ENCODE peak calls at places on chromosomes 2 and 18, in seven cellular contexts. One of them, this sample, is unnamed. For H3K4me1, the result is how much of the 10 kb centered on the place peaks cover.

GRCh38 chr2:118047273-118047898 is 33.5 kb upstream of the CCDC93 start:
- DNase-seq in transverse colon: no peak
- DNase-seq in CD8-positive, alpha-beta T cell: no peak
- DNase-seq in HepG2: no peak
- DNase-seq in gastrocnemius medialis: no peak
- DNase-seq in keratinocyte: no peak
- DNase-seq in psoas muscle: no peak
- DNase-seq in this sample: no peak

GRCh38 chr2:184767059-184767458 is 168.7 kb downstream of the ZNF804A start:
- DNase-seq in transverse colon: no peak
- DNase-seq in CD8-positive, alpha-beta T cell: no peak
- DNase-seq in HepG2: no peak
- DNase-seq in gastrocnemius medialis: no peak
- DNase-seq in keratinocyte: no peak
- DNase-seq in psoas muscle: no peak
- DNase-seq in this sample: no peak

GRCh38 chr18:46393230-46393629 is 263.8 kb downstream of the LOXHD1 start:
- DNase-seq in transverse colon: no peak
- DNase-seq in CD8-positive, alpha-beta T cell: no peak
- DNase-seq in HepG2: no peak
- DNase-seq in gastrocnemius medialis: no peak
- DNase-seq in keratinocyte: no peak
- DNase-seq in psoas muscle: no peak
- DNase-seq in this sample: no peak

GRCh38 chr2:54261537-54261936 is 5.5 kb upstream of the TSPYL6 start:
- DNase-seq in transverse colon: no peak
- DNase-seq in CD8-positive, alpha-beta T cell: no peak
- DNase-seq in HepG2: peak
- DNase-seq in gastrocnemius medialis: no peak
- DNase-seq in keratinocyte: no peak
- DNase-seq in psoas muscle: no peak
- DNase-seq in this sample: no peak

GRCh38 chr2:152050345-152050744 is 48.5 kb downstream of the CACNB4 start:
- DNase-seq in transverse colon: no peak
- DNase-seq in CD8-positive, alpha-beta T cell: no peak
- DNase-seq in HepG2: no peak
- DNase-seq in gastrocnemius medialis: no peak
- DNase-seq in keratinocyte: no peak
- DNase-seq in psoas muscle: no peak
- DNase-seq in this sample: no peak

GRCh38 chr2:190781604-190782198 is 98.9 kb upstream of the GLS start:
- DNase-seq in transverse colon: peak
- DNase-seq in CD8-positive, alpha-beta T cell: peak
- DNase-seq in HepG2: peak
- DNase-seq in gastrocnemius medialis: no peak
- DNase-seq in keratinocyte: no peak
- DNase-seq in psoas muscle: no peak
- DNase-seq in this sample: no peak

GRCh38 chr2:66436546-66436945 is 1.6 kb downstream of the MEIS1 start:
- DNase-seq in transverse colon: no peak
- DNase-seq in CD8-positive, alpha-beta T cell: no peak
- DNase-seq in HepG2: no peak
- DNase-seq in gastrocnemius medialis: no peak
- DNase-seq in keratinocyte: no peak
- DNase-seq in psoas muscle: no peak
- DNase-seq in this sample: no peak

GRCh38 chr2:226983891-226984290 is 148.0 kb downstream of the RHBDD1 start:
- DNase-seq in transverse colon: no peak
- DNase-seq in CD8-positive, alpha-beta T cell: no peak
- DNase-seq in HepG2: no peak
- DNase-seq in gastrocnemius medialis: no peak
- DNase-seq in keratinocyte: no peak
- DNase-seq in psoas muscle: no peak
- DNase-seq in this sample: no peak

GRCh38 chr18:53534695-53535094 is 689.8 kb downstream of the MBD2 start:
- DNase-seq in transverse colon: no peak
- DNase-seq in CD8-positive, alpha-beta T cell: no peak
- DNase-seq in HepG2: no peak
- DNase-seq in gastrocnemius medialis: no peak
- DNase-seq in keratinocyte: no peak
- DNase-seq in psoas muscle: no peak
- DNase-seq in this sample: no peak

GRCh38 chr2:142876423-142876822 is 1.0 kb upstream of the KYNU start:
- DNase-seq in transverse colon: no peak
- DNase-seq in CD8-positive, alpha-beta T cell: no peak
- DNase-seq in HepG2: no peak
- DNase-seq in gastrocnemius medialis: no peak
- DNase-seq in keratinocyte: no peak
- DNase-seq in psoas muscle: no peak
- DNase-seq in this sample: no peak

GRCh38 chr2:73859721-73860586 is 31.2 kb downstream of the STAMBP start:
- DNase-seq in transverse colon: no peak
- DNase-seq in CD8-positive, alpha-beta T cell: no peak
- DNase-seq in HepG2: peak
- DNase-seq in gastrocnemius medialis: no peak
- DNase-seq in keratinocyte: peak
- DNase-seq in psoas muscle: no peak
- DNase-seq in this sample: no peak

GRCh38 chr2:177772529-177772928 is 300.0 kb downstream of the PDE11A start:
- DNase-seq in transverse colon: no peak
- DNase-seq in CD8-positive, alpha-beta T cell: no peak
- DNase-seq in HepG2: peak
- DNase-seq in gastrocnemius medialis: no peak
- DNase-seq in keratinocyte: no peak
- DNase-seq in psoas muscle: no peak
- DNase-seq in this sample: no peak

GRCh38 chr18:73690222-73690621 is 457.4 kb downstream of the FBXO15 start:
- DNase-seq in transverse colon: no peak
- DNase-seq in CD8-positive, alpha-beta T cell: no peak
- DNase-seq in HepG2: no peak
- DNase-seq in gastrocnemius medialis: no peak
- DNase-seq in keratinocyte: no peak
- DNase-seq in psoas muscle: no peak
- DNase-seq in this sample: no peak

GRCh38 chr2:146602856-146603255 is 1242.0 kb upstream of the ACVR2A start:
- DNase-seq in transverse colon: no peak
- DNase-seq in CD8-positive, alpha-beta T cell: no peak
- DNase-seq in HepG2: no peak
- DNase-seq in gastrocnemius medialis: no peak
- DNase-seq in keratinocyte: no peak
- DNase-seq in psoas muscle: no peak
- DNase-seq in this sample: no peak

GRCh38 chr2:234306426-234307173 is 190.3 kb downstream of the ARL4C start:
- DNase-seq in transverse colon: no peak
- DNase-seq in CD8-positive, alpha-beta T cell: no peak
- DNase-seq in HepG2: no peak
- DNase-seq in gastrocnemius medialis: no peak
- DNase-seq in keratinocyte: peak
- DNase-seq in psoas muscle: no peak
- DNase-seq in this sample: no peak

GRCh38 chr2:7097353-7097895 is 180.2 kb downstream of the RNF144A start:
- DNase-seq in transverse colon: peak
- DNase-seq in CD8-positive, alpha-beta T cell: peak
- DNase-seq in HepG2: peak
- DNase-seq in gastrocnemius medialis: peak
- DNase-seq in keratinocyte: no peak
- DNase-seq in psoas muscle: peak
- DNase-seq in this sample: peak

GRCh38 chr2:241796209-241796608 is 12.8 kb upstream of the NEU4 start:
- DNase-seq in transverse colon: no peak
- DNase-seq in CD8-positive, alpha-beta T cell: peak
- DNase-seq in HepG2: no peak
- DNase-seq in gastrocnemius medialis: no peak
- DNase-seq in keratinocyte: no peak
- DNase-seq in psoas muscle: no peak
- DNase-seq in this sample: peak

GRCh38 chr2:233273120-233273519 is 21.6 kb downstream of the ATG16L1 start:
- DNase-seq in transverse colon: no peak
- DNase-seq in CD8-positive, alpha-beta T cell: no peak
- DNase-seq in HepG2: no peak
- DNase-seq in gastrocnemius medialis: no peak
- DNase-seq in keratinocyte: no peak
- DNase-seq in psoas muscle: no peak
- DNase-seq in this sample: no peak

GRCh38 chr18:50045126-50045525 is 149.8 kb downstream of the MYO5B start:
- DNase-seq in transverse colon: no peak
- DNase-seq in CD8-positive, alpha-beta T cell: no peak
- DNase-seq in HepG2: no peak
- DNase-seq in gastrocnemius medialis: no peak
- DNase-seq in keratinocyte: no peak
- DNase-seq in psoas muscle: no peak
- DNase-seq in this sample: no peak

GRCh38 chr2:175039031-175039430 is 33.9 kb upstream of the CHN1 start:
- DNase-seq in transverse colon: no peak
- DNase-seq in CD8-positive, alpha-beta T cell: no peak
- DNase-seq in HepG2: peak
- DNase-seq in gastrocnemius medialis: no peak
- DNase-seq in keratinocyte: no peak
- DNase-seq in psoas muscle: no peak
- DNase-seq in this sample: no peak

GRCh38 chr18:50917021-50917420 is 38.1 kb downstream of the ME2 start:
- DNase-seq in transverse colon: no peak
- DNase-seq in CD8-positive, alpha-beta T cell: no peak
- DNase-seq in HepG2: no peak
- DNase-seq in gastrocnemius medialis: no peak
- DNase-seq in keratinocyte: no peak
- DNase-seq in psoas muscle: no peak
- DNase-seq in this sample: no peak

GRCh38 chr2:16318051-16318450 is 347.6 kb downstream of the CYRIA start:
- DNase-seq in transverse colon: no peak
- DNase-seq in CD8-positive, alpha-beta T cell: no peak
- DNase-seq in HepG2: no peak
- DNase-seq in gastrocnemius medialis: no peak
- DNase-seq in keratinocyte: no peak
- DNase-seq in psoas muscle: no peak
- DNase-seq in this sample: no peak

GRCh38 chr2:46966576-46966975 is 51.0 kb upstream of the MCFD2 start:
- DNase-seq in transverse colon: no peak
- DNase-seq in CD8-positive, alpha-beta T cell: no peak
- DNase-seq in HepG2: no peak
- DNase-seq in gastrocnemius medialis: no peak
- DNase-seq in keratinocyte: no peak
- DNase-seq in psoas muscle: no peak
- DNase-seq in this sample: no peak

GRCh38 chr2:28406276-28407096 is 13.8 kb downstream of the FOSL2 start:
- DNase-seq in transverse colon: peak
- DNase-seq in CD8-positive, alpha-beta T cell: peak
- DNase-seq in HepG2: no peak
- DNase-seq in gastrocnemius medialis: no peak
- DNase-seq in keratinocyte: peak
- DNase-seq in psoas muscle: peak
- DNase-seq in this sample: no peak

GRCh38 chr2:149155181-149155580 is 116.7 kb downstream of the LYPD6B start:
- DNase-seq in transverse colon: no peak
- DNase-seq in CD8-positive, alpha-beta T cell: no peak
- DNase-seq in HepG2: no peak
- DNase-seq in gastrocnemius medialis: no peak
- DNase-seq in keratinocyte: no peak
- DNase-seq in psoas muscle: no peak
- DNase-seq in this sample: no peak

GRCh38 chr18:55024568-55024967 is 65.3 kb upstream of the CCDC68 start:
- DNase-seq in transverse colon: no peak
- DNase-seq in CD8-positive, alpha-beta T cell: no peak
- DNase-seq in HepG2: no peak
- DNase-seq in gastrocnemius medialis: no peak
- DNase-seq in keratinocyte: no peak
- DNase-seq in psoas muscle: no peak
- DNase-seq in this sample: no peak

DNA sequence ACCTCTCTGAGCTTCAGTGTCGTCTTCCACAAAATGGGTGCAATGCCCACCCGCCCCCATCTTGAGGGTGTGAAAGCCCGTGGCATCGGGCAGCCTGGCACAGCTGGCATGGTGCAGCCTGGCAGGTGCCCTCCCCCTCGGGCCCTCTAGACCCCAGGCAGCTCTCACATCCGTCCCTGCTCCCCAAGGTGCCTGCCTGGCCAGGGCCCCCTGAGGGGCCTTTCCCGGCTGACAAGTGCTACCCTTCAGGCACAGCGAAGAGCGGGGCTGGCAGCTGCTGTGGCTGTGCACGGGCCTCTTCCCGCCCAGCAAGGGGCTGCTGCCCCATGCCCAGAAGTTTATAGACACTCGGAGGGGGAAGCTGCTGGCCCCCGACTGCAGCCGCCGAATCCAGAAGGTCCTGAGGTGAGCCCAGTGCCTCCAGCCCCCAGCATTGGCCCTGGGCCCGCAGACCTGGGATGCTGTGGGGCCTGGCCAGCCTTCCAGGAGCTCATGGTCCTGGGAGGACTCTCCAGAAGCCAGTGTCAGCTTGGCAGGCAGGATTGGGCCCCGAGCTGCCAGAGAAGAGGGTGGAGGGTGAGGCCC is 13.9 kb upstream of the GPR17 start:
- DNase-seq in transverse colon: no peak
- DNase-seq in CD8-positive, alpha-beta T cell: no peak
- DNase-seq in HepG2: no peak
- DNase-seq in gastrocnemius medialis: no peak
- DNase-seq in keratinocyte: no peak
- DNase-seq in psoas muscle: peak
- DNase-seq in this sample: no peak
- H3K4me1 ChIP-seq in transverse colon: under half
- H3K4me1 ChIP-seq in CD8-positive, alpha-beta T cell: half or more
- H3K4me1 ChIP-seq in HepG2: under half
- H3K4me1 ChIP-seq in gastrocnemius medialis: under half
- H3K4me1 ChIP-seq in keratinocyte: under half
- H3K4me1 ChIP-seq in psoas muscle: under half
- H3K4me1 ChIP-seq in this sample: half or more

GRCh38 chr18:37481058-37481457 is 84.5 kb downstream of the CELF4 start:
- DNase-seq in transverse colon: no peak
- DNase-seq in CD8-positive, alpha-beta T cell: no peak
- DNase-seq in HepG2: no peak
- DNase-seq in gastrocnemius medialis: no peak
- DNase-seq in keratinocyte: no peak
- DNase-seq in psoas muscle: no peak
- DNase-seq in this sample: no peak
- TF ChIP-seq CTCF in transverse colon: no peak
- TF ChIP-seq CTCF in CD8-positive, alpha-beta T cell: no peak
- TF ChIP-seq CTCF in HepG2: no peak
- TF ChIP-seq CTCF in gastrocnemius medialis: no peak
- TF ChIP-seq CTCF in keratinocyte: no peak
- TF ChIP-seq CTCF in psoas muscle: no peak
- TF ChIP-seq CTCF in this sample: no peak

GRCh38 chr18:63311481-63312409 is 7.8 kb downstream of the BCL2 start:
- DNase-seq in transverse colon: no peak
- DNase-seq in CD8-positive, alpha-beta T cell: no peak
- DNase-seq in HepG2: no peak
- DNase-seq in gastrocnemius medialis: no peak
- DNase-seq in keratinocyte: no peak
- DNase-seq in psoas muscle: no peak
- DNase-seq in this sample: no peak
- H3K27ac ChIP-seq in transverse colon: no peak
- H3K27ac ChIP-seq in CD8-positive, alpha-beta T cell: no peak
- H3K27ac ChIP-seq in HepG2: no peak
- H3K27ac ChIP-seq in gastrocnemius medialis: no peak
- H3K27ac ChIP-seq in keratinocyte: no peak
- H3K27ac ChIP-seq in psoas muscle: no peak
- H3K27ac ChIP-seq in this sample: no peak

DNA sequence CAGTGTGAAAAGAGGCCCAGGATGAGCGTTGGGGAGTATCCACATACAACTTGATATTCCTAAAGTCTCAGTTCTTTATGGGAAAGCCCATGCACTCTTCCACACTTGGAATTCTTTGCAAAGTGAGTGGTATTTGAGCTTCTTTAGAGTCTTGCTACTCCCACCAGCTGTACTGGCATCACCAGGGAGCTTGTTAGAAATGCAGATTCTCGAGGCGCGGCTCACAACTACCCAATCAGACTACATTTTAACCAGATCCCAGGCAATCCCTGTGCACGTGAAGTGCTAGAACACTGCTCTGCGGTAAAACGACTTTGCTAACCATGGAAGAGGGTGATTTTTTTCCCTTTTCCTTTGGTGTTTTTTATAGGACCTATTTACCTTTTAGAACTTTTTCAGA is 184.7 kb downstream of the NEDD4L start:
- DNase-seq in transverse colon: no peak
- DNase-seq in CD8-positive, alpha-beta T cell: no peak
- DNase-seq in HepG2: no peak
- DNase-seq in gastrocnemius medialis: no peak
- DNase-seq in keratinocyte: no peak
- DNase-seq in psoas muscle: no peak
- DNase-seq in this sample: no peak
- H3K4me1 ChIP-seq in transverse colon: half or more
- H3K4me1 ChIP-seq in CD8-positive, alpha-beta T cell: under half
- H3K4me1 ChIP-seq in HepG2: half or more
- H3K4me1 ChIP-seq in gastrocnemius medialis: under half
- H3K4me1 ChIP-seq in keratinocyte: half or more
- H3K4me1 ChIP-seq in psoas muscle: under half
- H3K4me1 ChIP-seq in this sample: under half